ENCODE peak calls at places on chromosome 19, in four cellular contexts. R is neural crest cell, F is activated B cell treated with CpG ODN at 0.5 μM for 24 hours, Y is memory B cell. X is an unnamed sample.

GRCh38 chr19:3549816-3550215 is 7.6 kb downstream of the MFSD12 start:
- DNase-seq in Y (no peak), R (no peak), F (no peak), X (no peak)

GRCh38 chr19:12698138-12698537 is 1.7 kb upstream of the FBXW9 start:
- DNase-seq in Y (no peak), R (no peak), F (no peak), X (no peak)

GRCh38 chr19:30648321-30648720 is 276.1 kb downstream of the ZNF536 start:
- DNase-seq in F (no peak), R (no peak), Y (no peak), X (no peak)

GRCh38 chr19:18109731-18110671 is 12.4 kb downstream of the MAST3 start:
- DNase-seq in R (peak), F (peak), Y (peak), X (peak)

GRCh38 chr19:11420429-11420893 is 1.3 kb upstream of the RGL3 start:
- DNase-seq in Y (no peak), R (no peak), F (peak), X (peak)

GRCh38 chr19:8609210-8610040 is 1.1 kb downstream of the ADAMTS10 start:
- DNase-seq in Y (no peak), F (no peak), R (peak), X (peak)

GRCh38 chr19:3814648-3815047 is 28.5 kb upstream of the MATK start:
- DNase-seq in F (no peak), Y (no peak), R (no peak), X (no peak)

GRCh38 chr19:52716578-52716977 is 18.3 kb downstream of the ZNF611 start:
- DNase-seq in R (no peak), Y (no peak), F (no peak), X (no peak)

GRCh38 chr19:45528149-45528743 is 21.0 kb downstream of the VASP start:
- DNase-seq in R (no peak), F (no peak), Y (no peak), X (peak)

GRCh38 chr19:44908836-44909201 is 3.2 kb downstream of the APOE start:
- DNase-seq in R (no peak), Y (no peak), F (no peak), X (no peak)

GRCh38 chr19:33473644-33474305 is 47.8 kb downstream of the PEPD start:
- DNase-seq in F (no peak), R (no peak), Y (no peak), X (no peak)

GRCh38 chr19:15303105-15303780 is 29.1 kb downstream of the BRD4 start:
- DNase-seq in F (no peak), R (no peak), Y (no peak), X (no peak)

GRCh38 chr19:49758292-49758691 is 4.8 kb downstream of the TSKS start:
- DNase-seq in F (no peak), Y (no peak), R (no peak), X (no peak)

GRCh38 chr19:1001538-1002166 is 1.4 kb downstream of the GRIN3B start:
- DNase-seq in R (peak), F (peak), Y (peak), X (peak)

GRCh38 chr19:4539697-4540581 is at the start of gene LRG1:
- DNase-seq in F (no peak), Y (no peak), R (no peak), X (no peak)

GRCh38 chr19:34155686-34156085 is 16.6 kb upstream of the LSM14A start:
- DNase-seq in F (no peak), R (no peak), Y (no peak), X (no peak)

GRCh38 chr19:46426506-46427162 is 2.1 kb downstream of the PNMA8C start:
- DNase-seq in F (no peak), Y (no peak), R (peak), X (peak)

GRCh38 chr19:58518261-58519086 is 1.1 kb downstream of the ZBTB45 start:
- DNase-seq in R (no peak), F (no peak), Y (no peak), X (no peak)

GRCh38 chr19:46520616-46521015 is 24.9 kb upstream of the PNMA8B start:
- DNase-seq in Y (no peak), R (no peak), F (no peak), X (no peak)

GRCh38 chr19:52139291-52140076 is at the start of gene ZNF616:
- DNase-seq in Y (peak), F (peak), R (peak), X (peak)

GRCh38 chr19:40584007-40584406 is 7.3 kb downstream of the SHKBP1 start:
- DNase-seq in F (no peak), R (no peak), Y (no peak), X (no peak)

GRCh38 chr19:24054044-24054935 is 32.7 kb upstream of the ZNF254 start:
- DNase-seq in Y (no peak), R (no peak), F (no peak), X (no peak)

GRCh38 chr19:33905937-33906577 is 109.4 kb downstream of the KCTD15 start:
- DNase-seq in R (peak), F (peak), Y (no peak), X (no peak)

X was measured in retina.